ENCODE peak calls at places on chromosome 13, in four cellular contexts. I is H1, G is ovary, H is adrenal gland. Q is an unnamed sample.

GRCh38 chr13:19713186-19713965 is 69.4 kb downstream of the PSPC1 start:
- DNase-seq in I (no peak), G (no peak), H (no peak), Q (peak; percentile 11)

GRCh38 chr13:102484329-102484728 is 82.5 kb upstream of the FGF14 start:
- DNase-seq in I (no peak), G (no peak), H (no peak), Q (no peak)

GRCh38 chr13:88456155-88456554 is 785.0 kb downstream of the SLITRK5 start:
- DNase-seq in I (no peak), G (no peak), H (no peak), Q (no peak)

GRCh38 chr13:33797622-33798021 is 20.3 kb upstream of the RFC3 start:
- DNase-seq in I (no peak), G (no peak), H (peak; percentile 21), Q (no peak)

GRCh38 chr13:44132710-44133109 is 240.9 kb upstream of the SERP2 start:
- DNase-seq in I (no peak), G (no peak), H (peak; percentile 90), Q (peak; percentile 36)

GRCh38 chr13:75310005-75310580 is 171.9 kb downstream of the TBC1D4 start:
- DNase-seq in I (no peak), G (no peak), H (no peak), Q (no peak)

GRCh38 chr13:107518780-107519179 is 696.6 kb downstream of the LIG4 start:
- DNase-seq in I (no peak), G (no peak), H (no peak), Q (no peak)

GRCh38 chr13:37109080-37109678 is 3.7 kb upstream of the CSNK1A1L start:
- DNase-seq in I (no peak), G (no peak), H (no peak), Q (no peak)

GRCh38 chr13:108963846-108964600 is 334.6 kb downstream of the MYO16 start:
- DNase-seq in I (no peak), G (no peak), H (no peak), Q (no peak)

GRCh38 chr13:66981912-66982311 is 248.2 kb downstream of the PCDH9 start:
- DNase-seq in I (no peak), G (no peak), H (no peak), Q (no peak)

GRCh38 chr13:45339867-45340266 is 1.1 kb downstream of the TPT1 start:
- DNase-seq in I (no peak), G (no peak), H (no peak), Q (no peak)

GRCh38 chr13:98246538-98247172 is 69.6 kb upstream of the RNF113B start:
- DNase-seq in I (no peak), G (no peak), H (no peak), Q (no peak)

GRCh38 chr13:74907788-74908187 is 574.2 kb downstream of the TBC1D4 start:
- DNase-seq in I (no peak), G (no peak), H (no peak), Q (no peak)

GRCh38 chr13:52779028-52779612 is 39.5 kb upstream of the CNMD start:
- DNase-seq in I (no peak), G (no peak), H (no peak), Q (no peak)

GRCh38 chr13:35881360-35881759 is 249.8 kb downstream of the DCLK1 start:
- DNase-seq in I (no peak), G (no peak), H (no peak), Q (no peak)

GRCh38 chr13:105333416-105333815 is 1202.0 kb downstream of the EFNB2 start:
- DNase-seq in I (no peak), G (no peak), H (no peak), Q (no peak)

GRCh38 chr13:19089315-19089714 is 92.3 kb downstream of the TUBA3C start:
- DNase-seq in I (no peak), G (no peak), H (no peak), Q (peak; percentile 3)

GRCh38 chr13:34155931-34156607 is 338.1 kb downstream of the RFC3 start:
- DNase-seq in I (no peak), G (no peak), H (peak; percentile 67), Q (no peak)

GRCh38 chr13:59343132-59343531 is 820.6 kb downstream of the DIAPH3 start:
- DNase-seq in I (no peak), G (no peak), H (no peak), Q (no peak)

GRCh38 chr13:30874561-30874960 is 31.5 kb upstream of the MEDAG start:
- DNase-seq in I (no peak), G (no peak), H (no peak), Q (no peak)

GRCh38 chr13:88887045-88887662 is 1216.0 kb downstream of the SLITRK5 start:
- DNase-seq in I (no peak), G (no peak), H (no peak), Q (no peak)

GRCh38 chr13:103884139-103884723 is 818.0 kb upstream of the SLC10A2 start:
- DNase-seq in I (no peak), G (no peak), H (no peak), Q (no peak)

GRCh38 chr13:25662516-25662915 is 290.7 kb downstream of the ATP8A2 start:
- DNase-seq in I (no peak), G (no peak), H (no peak), Q (no peak)

GRCh38 chr13:66344770-66345367 is 885.3 kb downstream of the PCDH9 start:
- DNase-seq in I (no peak), G (no peak), H (no peak), Q (no peak)

GRCh38 chr13:70668293-70668692 is 560.0 kb upstream of the KLHL1 start:
- DNase-seq in I (no peak), G (no peak), H (no peak), Q (no peak)

GRCh38 chr13:36857273-36857672 is 38.3 kb downstream of the RFXAP start:
- DNase-seq in I (no peak), G (no peak), H (no peak), Q (no peak)

GRCh38 chr13:23979361-23980159 is 82.3 kb upstream of the C1QTNF9B start:
- DNase-seq in I (no peak), G (peak; percentile 86), H (peak; percentile 73), Q (peak; percentile 58)

GRCh38 chr13:23796546-23796945 is 92.7 kb downstream of the MIPEP start:
- DNase-seq in I (no peak), G (no peak), H (no peak), Q (no peak)

GRCh38 chr13:20159646-20160345 is 1.1 kb downstream of the GJA3 start:
- DNase-seq in I (no peak), G (no peak), H (no peak), Q (no peak)

GRCh38 chr13:70098669-70099068 is 9.0 kb upstream of the ATXN8OS start:
- DNase-seq in I (no peak), G (no peak), H (no peak), Q (no peak)

GRCh38 chr13:79392882-79393563 is 13.0 kb downstream of the RBM26 start:
- DNase-seq in I (no peak), G (no peak), H (no peak), Q (no peak)

GRCh38 chr13:49996951-49997895 is at the start of gene TRIM13:
- DNase-seq in I (peak; percentile 53), G (peak; percentile 88), H (peak; percentile 93), Q (peak; percentile 43)
- TF ChIP-seq POLR2A in I (peak; percentile 81), G (peak; percentile 53), H (peak; percentile 67), Q (peak; percentile 46)

DNA sequence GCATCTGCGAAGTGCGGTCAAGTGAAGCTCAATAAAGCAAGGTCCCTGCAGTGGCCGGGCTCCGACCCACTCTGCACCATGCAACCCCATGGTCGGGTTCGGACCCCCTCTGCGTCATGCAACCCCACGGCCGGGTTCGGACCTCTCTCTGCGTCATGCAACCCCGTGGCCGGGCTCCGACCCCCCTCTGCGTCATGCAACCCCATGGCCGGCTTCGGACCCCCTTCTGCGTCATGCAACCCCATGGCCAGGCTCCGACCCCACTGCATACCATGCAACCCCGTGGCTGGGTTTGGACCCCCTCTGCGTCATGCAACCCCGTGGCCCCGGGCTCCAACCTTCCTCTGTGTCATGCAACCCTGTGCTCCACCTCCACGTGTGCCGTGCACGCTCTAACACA is 43.8 kb downstream of the CARS2 start:
- DNase-seq in I (no peak), G (no peak), H (no peak), Q (no peak)
- TF ChIP-seq POLR2A in I (no peak), G (no peak), H (no peak), Q (no peak)

DNA sequence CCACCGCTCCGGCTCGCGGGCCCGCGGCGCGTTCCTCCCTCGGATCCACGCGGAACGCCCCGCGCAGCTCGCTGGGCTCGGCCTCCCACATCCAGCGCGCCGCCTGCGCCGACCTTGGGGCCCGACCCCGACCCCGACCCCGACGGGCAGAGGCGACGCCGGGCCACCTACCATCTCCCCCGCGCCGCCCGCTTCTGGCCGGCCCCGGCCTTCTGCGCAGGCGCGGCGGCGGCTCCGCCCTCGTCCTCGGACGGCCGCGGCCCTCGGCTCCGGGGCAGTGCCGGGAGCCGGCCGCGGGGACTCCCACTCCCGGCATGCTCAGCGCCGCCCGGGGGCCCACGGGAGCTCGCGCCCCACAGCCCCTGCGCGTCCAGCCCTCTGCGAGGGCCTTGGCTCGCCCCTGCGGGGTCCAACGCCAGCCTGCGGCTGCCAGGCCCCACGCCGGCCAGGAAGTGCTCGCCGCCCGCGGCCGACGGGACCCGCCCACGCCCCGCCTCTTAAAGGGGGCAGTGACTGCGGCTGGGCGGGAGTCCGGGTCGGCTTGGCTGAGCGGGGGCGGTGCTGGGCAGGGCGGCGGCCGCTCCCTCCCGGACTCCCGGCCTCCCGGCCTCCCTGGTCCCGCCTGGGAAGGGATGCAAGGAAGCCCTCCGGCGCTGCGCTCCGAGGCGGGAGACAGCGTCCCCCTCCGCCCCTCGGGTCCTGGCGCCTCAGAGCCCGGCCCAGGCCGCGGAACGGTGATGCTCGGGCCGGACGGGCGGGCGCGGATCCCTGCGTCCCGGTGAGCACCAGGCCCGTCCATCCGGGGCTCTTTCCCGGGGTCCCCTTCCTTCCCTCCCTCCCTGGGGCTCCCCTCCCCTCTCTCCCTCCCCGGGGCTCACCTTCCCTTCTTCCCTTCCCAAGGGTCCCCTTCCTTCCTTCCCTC is at the start of gene DCUN1D2:
- DNase-seq in I (peak; percentile 65), G (peak; percentile 94), H (peak; percentile 93), Q (peak; percentile 97)
- TF ChIP-seq POLR2A in I (no peak), G (peak; percentile 49), H (peak; percentile 90), Q (peak; percentile 75)

GRCh38 chr13:28138756-28139470 is 568 bp downstream of the PAN3 start:
- DNase-seq in I (peak; percentile 44), G (peak; percentile 86), H (peak; percentile 87), Q (peak; percentile 27)
- TF ChIP-seq POLR2A in I (no peak), G (peak; percentile 67), H (peak; percentile 64), Q (peak; percentile 59)

GRCh38 chr13:77001963-77002587 is 10.2 kb downstream of the CLN5 start:
- DNase-seq in I (no peak), G (no peak), H (no peak), Q (no peak)
- TF ChIP-seq POLR2A in I (no peak), G (no peak), H (no peak), Q (no peak)

GRCh38 chr13:114064516-114065140 is 67.8 kb downstream of the RASA3 start:
- DNase-seq in I (no peak), G (peak; percentile 39), H (peak; percentile 68), Q (no peak)
- TF ChIP-seq POLR2A in I (no peak), G (no peak), H (no peak), Q (no peak)

Q was measured in H54.